ENCODE peak calls at places on chromosomes 1 and 21, in four cellular contexts. F is Right ventricle myocardium superior, W is ureter, H is endodermal cell. C is an unnamed sample.

GRCh38 chr1:41642922-41643321 is 158.4 kb upstream of the EDN2 start:
- DNase-seq in F (no peak), W (no peak), H (peak; percentile 31), C (no peak)

GRCh38 chr1:8384577-8384976 is 66.7 kb downstream of the SLC45A1 start:
- DNase-seq in F (no peak), W (no peak), H (peak; percentile 33), C (no peak)

GRCh38 chr1:240091614-240092300 is at the start of gene FMN2:
- DNase-seq in F (no peak), W (no peak), H (peak; percentile 88), C (peak; percentile 74)

GRCh38 chr1:150562384-150563339 is 13.5 kb downstream of the ADAMTSL4 start:
- DNase-seq in F (no peak), W (peak; percentile 61), H (peak; percentile 70), C (no peak)

GRCh38 chr1:152928671-152929070 is 18.3 kb upstream of the SPRR5 start:
- DNase-seq in F (no peak), W (no peak), H (no peak), C (no peak)

GRCh38 chr1:56688522-56689026 is 43.5 kb downstream of the PRKAA2 start:
- DNase-seq in F (no peak), W (no peak), H (peak; percentile 57), C (no peak)

GRCh38 chr1:160284220-160284781 is 632 bp downstream of the PEX19 start:
- DNase-seq in F (no peak), W (peak; percentile 57), H (no peak), C (no peak)

GRCh38 chr1:115977481-115978258 is 1.4 kb downstream of the SLC22A15 start:
- DNase-seq in F (no peak), W (no peak), H (no peak), C (no peak)

GRCh38 chr1:236759252-236759859 is 35.7 kb upstream of the MTR start:
- DNase-seq in F (no peak), W (no peak), H (peak; percentile 63), C (no peak)

GRCh38 chr1:243926803-243927245 is 76.8 kb upstream of the AKT3 start:
- DNase-seq in F (no peak), W (no peak), H (peak; percentile 65), C (no peak)

GRCh38 chr1:65431111-65431705 is 10.7 kb downstream of the LEPR start:
- DNase-seq in F (no peak), W (no peak), H (no peak), C (no peak)

GRCh38 chr21:44795342-44795741 is 6.3 kb downstream of the UBE2G2 start:
- DNase-seq in F (no peak), W (no peak), H (peak; percentile 4), C (no peak)

GRCh38 chr1:203396595-203397194 is 45.8 kb upstream of the FMOD start:
- DNase-seq in F (no peak), W (no peak), H (no peak), C (no peak)

GRCh38 chr1:243495032-243495431 is 239.2 kb downstream of the SDCCAG8 start:
- DNase-seq in F (no peak), W (peak; percentile 38), H (no peak), C (no peak)

GRCh38 chr1:111856411-111857135 is 100.9 kb downstream of the DDX20 start:
- DNase-seq in F (no peak), W (no peak), H (peak; percentile 68), C (no peak)

GRCh38 chr1:53449026-53449425 is 10.2 kb upstream of the DMRTB1 start:
- DNase-seq in F (no peak), W (no peak), H (peak; percentile 71), C (no peak)

GRCh38 chr21:36195613-36196012 is 39.0 kb downstream of the DOP1B start:
- DNase-seq in F (no peak), W (no peak), H (no peak), C (no peak)

GRCh38 chr1:22001409-22001808 is at the start of gene CELA3A:
- DNase-seq in F (no peak), W (no peak), H (no peak), C (no peak)

GRCh38 chr21:44401386-44402160 is 48.2 kb downstream of the TRPM2 start:
- DNase-seq in F (no peak), W (no peak), H (no peak), C (no peak)

GRCh38 chr1:178536844-178537371 is 24.0 kb downstream of the TEX35 start:
- DNase-seq in F (peak; percentile 80), W (peak; percentile 70), H (no peak), C (no peak)

GRCh38 chr1:55428944-55429931 is 214.1 kb upstream of the USP24 start:
- DNase-seq in F (no peak), W (no peak), H (peak; percentile 65), C (no peak)

GRCh38 chr1:100073531-100073930 is 59.2 kb downstream of the SASS6 start:
- DNase-seq in F (no peak), W (no peak), H (no peak), C (no peak)

GRCh38 chr1:153678519-153679336 is at the start of gene NPR1:
- DNase-seq in F (peak; percentile 82), W (peak; percentile 63), H (peak; percentile 83), C (peak; percentile 52)

GRCh38 chr1:21703318-21703963 is 34.3 kb upstream of the RAP1GAP start:
- DNase-seq in F (no peak), W (no peak), H (no peak), C (no peak)

GRCh38 chr1:5156416-5156815 is 502.0 kb downstream of the AJAP1 start:
- DNase-seq in F (no peak), W (no peak), H (no peak), C (no peak)

GRCh38 chr1:226001852-226002666 is 2.9 kb upstream of the SDE2 start:
- DNase-seq in F (peak; percentile 70), W (peak; percentile 62), H (no peak), C (peak; percentile 55)

GRCh38 chr1:206859082-206859491 is 6.3 kb upstream of the IL20 start:
- DNase-seq in F (no peak), W (no peak), H (no peak), C (no peak)

GRCh38 chr1:18907021-18907913 is 4.9 kb upstream of the ALDH4A1 start:
- DNase-seq in F (peak; percentile 74), W (no peak), H (peak; percentile 86), C (peak; percentile 45)

C was measured in BE2C.